ENCODE peak calls at places on chromosomes 3 and 15, in four cellular contexts. J, K, E and U are unnamed samples. For H3K4me1, the result is how much of the 10 kb centered on the place peaks cover.

GRCh38 chr15:49832421-49832980 is 211.7 kb downstream of the DTWD1 start:
- DNase-seq in J (peak), K (peak), E (peak), U (peak)

GRCh38 chr3:175605851-175606250 is 746.7 kb downstream of the NAALADL2 start:
- DNase-seq in J (no peak), K (no peak), E (no peak), U (no peak)

GRCh38 chr3:124834723-124835718 is 52.1 kb downstream of the ITGB5 start:
- DNase-seq in J (peak), K (peak), E (peak), U (no peak)

GRCh38 chr3:100226712-100227429 is 33.9 kb upstream of the TBC1D23 start:
- DNase-seq in J (no peak), K (no peak), E (no peak), U (no peak)

GRCh38 chr3:51024121-51024520 is 349.4 kb downstream of the DOCK3 start:
- DNase-seq in J (no peak), K (no peak), E (no peak), U (no peak)

GRCh38 chr15:62639906-62640605 is 402.5 kb upstream of the TPM1 start:
- DNase-seq in J (no peak), K (no peak), E (no peak), U (no peak)

GRCh38 chr3:69212411-69213160 is 90.2 kb upstream of the LMOD3 start:
- DNase-seq in J (peak), K (peak), E (no peak), U (no peak)

GRCh38 chr15:31470756-31471155 is 144.1 kb downstream of the KLF13 start:
- DNase-seq in J (no peak), K (no peak), E (peak), U (no peak)

GRCh38 chr3:9746330-9746729 is 3.4 kb upstream of the OGG1 start:
- DNase-seq in J (no peak), K (no peak), E (no peak), U (no peak)

GRCh38 chr3:66018047-66019033 is 20.4 kb downstream of the MAGI1 start:
- DNase-seq in J (no peak), K (no peak), E (no peak), U (no peak)

GRCh38 chr15:67013696-67014095 is 51.7 kb upstream of the SMAD3 start:
- DNase-seq in J (no peak), K (no peak), E (peak), U (no peak)

GRCh38 chr3:156635973-156636372 is 38.4 kb upstream of the TIPARP start:
- DNase-seq in J (no peak), K (no peak), E (no peak), U (no peak)

GRCh38 chr3:27767000-27767399 is 44.9 kb upstream of the EOMES start:
- DNase-seq in J (no peak), K (no peak), E (no peak), U (no peak)

GRCh38 chr3:122025296-122025695 is 3.2 kb upstream of the ILDR1 start:
- DNase-seq in J (no peak), K (no peak), E (no peak), U (no peak)

GRCh38 chr3:61591300-61591699 is 29.9 kb downstream of the PTPRG start:
- DNase-seq in J (no peak), K (no peak), E (no peak), U (no peak)

GRCh38 chr15:40769310-40770146 is at the start of gene C15orf62:
- DNase-seq in J (no peak), K (no peak), E (no peak), U (peak)

GRCh38 chr3:160968731-160969130 is 136.4 kb downstream of the B3GALNT1 start:
- DNase-seq in J (no peak), K (no peak), E (no peak), U (no peak)

GRCh38 chr3:183764854-183765731 is 60.3 kb downstream of the MAP6D1 start:
- DNase-seq in J (peak), K (no peak), E (no peak), U (peak)

GRCh38 chr15:70375006-70375409 is 277.3 kb upstream of the TLE3 start:
- DNase-seq in J (peak), K (no peak), E (peak), U (peak)

GRCh38 chr3:46565607-46566039 is 479 bp downstream of the LRRC2 start:
- DNase-seq in J (no peak), K (peak), E (peak), U (peak)

GRCh38 chr3:140384876-140385275 is 293.0 kb upstream of the TRIM42 start:
- DNase-seq in J (no peak), K (no peak), E (no peak), U (no peak)

GRCh38 chr15:36313881-36314280 is 265.5 kb upstream of the CDIN1 start:
- DNase-seq in J (no peak), K (no peak), E (no peak), U (no peak)

GRCh38 chr3:177110308-177111254 is 86.7 kb downstream of the TBL1XR1 start:
- DNase-seq in J (no peak), K (no peak), E (no peak), U (no peak)

GRCh38 chr15:66588971-66589370 is 23.2 kb upstream of the LCTL start:
- DNase-seq in J (no peak), K (no peak), E (no peak), U (no peak)

GRCh38 chr3:194824676-194825075 is 139.0 kb downstream of the FAM43A start:
- DNase-seq in J (no peak), K (no peak), E (no peak), U (no peak)

GRCh38 chr15:101053261-101053660 is 134.1 kb downstream of the LRRK1 start:
- DNase-seq in J (no peak), K (no peak), E (peak), U (peak)

GRCh38 chr3:148940983-148941382 is 50.4 kb upstream of the GYG1 start:
- DNase-seq in J (no peak), K (no peak), E (no peak), U (no peak)

GRCh38 chr15:47688573-47689086 is 28.7 kb upstream of the SEMA6D start:
- DNase-seq in J (no peak), K (no peak), E (no peak), U (no peak)

GRCh38 chr3:155015776-155016451 is 64.2 kb upstream of the MME start:
- DNase-seq in J (no peak), K (no peak), E (no peak), U (no peak)

GRCh38 chr3:57877116-57877515 is 121.0 kb downstream of the SLMAP start:
- DNase-seq in J (no peak), K (no peak), E (no peak), U (no peak)

DNA sequence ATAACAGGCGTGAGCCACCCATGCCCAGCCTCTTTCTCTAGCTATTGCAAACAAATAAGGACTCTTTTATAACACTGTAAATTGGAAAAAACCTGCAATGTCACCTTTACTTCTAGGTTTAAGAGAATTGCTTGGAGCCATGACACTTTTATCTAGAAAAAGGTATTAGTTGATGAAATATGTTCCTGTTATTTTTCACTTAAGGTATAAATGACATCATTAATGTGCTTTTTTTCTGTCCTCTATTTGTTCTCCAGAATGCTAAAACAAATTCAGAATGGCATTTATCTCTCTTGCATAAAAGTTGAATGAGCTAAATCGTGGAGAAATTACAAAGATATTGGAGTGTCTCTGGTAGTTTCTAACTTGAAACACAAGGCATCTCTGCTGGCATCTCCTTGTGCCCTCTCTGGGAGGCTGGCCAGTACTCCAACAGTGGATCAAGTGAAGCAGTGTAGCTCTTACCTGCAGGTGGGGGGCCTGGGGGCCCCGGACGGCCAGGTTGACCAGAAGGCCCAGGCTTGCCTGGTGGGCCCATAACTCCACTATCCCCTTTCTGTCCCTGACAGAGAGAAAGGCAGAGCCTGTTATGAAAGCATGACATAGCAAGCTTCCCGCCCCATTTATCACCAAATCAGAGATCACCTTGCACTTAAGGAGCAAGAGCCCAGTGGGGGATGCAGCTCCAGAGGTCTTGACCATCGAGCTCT is 38.6 kb downstream of the EAF1 start:
- DNase-seq in J (no peak), K (no peak), E (no peak), U (no peak)
- H3K4me1 ChIP-seq in J (under half), K (under half), E (under half), U (under half)

GRCh38 chr15:39153058-39153457 is 427.8 kb upstream of the THBS1 start:
- DNase-seq in J (no peak), K (no peak), E (no peak), U (no peak)

GRCh38 chr15:39154776-39155175 is 426.1 kb upstream of the THBS1 start:
- DNase-seq in J (no peak), K (no peak), E (no peak), U (no peak)

GRCh38 chr15:39154136-39154770 is 426.6 kb upstream of the THBS1 start:
- DNase-seq in J (no peak), K (peak), E (no peak), U (no peak)

GRCh38 chr15:39151545-39151944 is 429.3 kb upstream of the THBS1 start:
- DNase-seq in J (no peak), K (no peak), E (no peak), U (no peak)

DNA sequence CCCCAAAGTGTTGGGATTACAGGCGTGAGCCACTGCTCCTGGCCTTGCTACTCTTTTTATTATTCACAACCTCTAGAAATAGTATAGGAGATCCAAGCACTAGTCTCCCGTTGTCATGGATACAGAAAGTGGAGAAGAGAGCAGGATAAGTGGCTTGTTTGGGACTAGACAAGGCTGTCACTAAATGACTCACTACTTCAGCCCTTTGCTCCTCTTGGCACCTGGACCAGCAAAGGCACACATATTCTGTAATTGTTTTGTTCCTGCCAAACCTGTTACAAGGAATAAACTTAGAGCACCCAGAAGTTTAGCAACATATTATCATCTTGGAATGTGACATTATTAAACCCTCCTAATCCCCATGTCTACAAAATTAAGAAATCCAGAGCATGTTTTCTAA is 427.2 kb upstream of the THBS1 start:
- DNase-seq in J (no peak), K (no peak), E (no peak), U (no peak)
- TF ChIP-seq CHD2 in J (no peak), K (no peak), E (no peak), U (no peak)

GRCh38 chr15:43795197-43795596 is 3.1 kb downstream of the SERF2 start:
- DNase-seq in J (no peak), K (no peak), E (no peak), U (no peak)
- H3K4me1 ChIP-seq in J (under half), K (half or more), E (under half), U (under half)

DNA sequence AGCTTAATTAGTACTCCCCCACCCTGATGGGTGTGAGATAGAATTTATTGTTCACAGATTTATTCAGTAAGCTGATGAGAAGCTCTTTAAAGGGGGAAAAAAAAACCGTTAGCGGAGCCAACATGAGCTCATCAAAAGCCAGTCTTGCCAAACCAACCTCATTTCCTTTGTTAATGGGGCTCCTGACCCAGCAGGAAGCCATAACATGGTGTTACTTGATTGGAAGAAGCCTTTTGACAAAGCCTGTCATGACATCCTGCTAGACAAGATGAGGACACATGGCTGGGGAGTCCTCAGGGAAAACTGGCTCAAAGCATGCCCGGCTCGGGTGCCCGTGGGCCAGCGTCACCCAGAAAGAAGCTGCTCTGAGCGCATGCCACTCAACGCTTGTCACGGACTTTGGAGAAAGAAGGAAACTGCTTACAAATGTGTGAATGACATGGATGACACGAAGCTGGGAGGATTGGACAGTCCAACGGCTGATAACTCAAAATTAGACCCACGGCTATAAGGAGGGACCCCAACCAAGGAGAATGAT is 64.6 kb downstream of the SLCO2A1 start:
- DNase-seq in J (no peak), K (no peak), E (no peak), U (no peak)
- TF ChIP-seq CHD2 in J (no peak), K (no peak), E (no peak), U (no peak)

DNA sequence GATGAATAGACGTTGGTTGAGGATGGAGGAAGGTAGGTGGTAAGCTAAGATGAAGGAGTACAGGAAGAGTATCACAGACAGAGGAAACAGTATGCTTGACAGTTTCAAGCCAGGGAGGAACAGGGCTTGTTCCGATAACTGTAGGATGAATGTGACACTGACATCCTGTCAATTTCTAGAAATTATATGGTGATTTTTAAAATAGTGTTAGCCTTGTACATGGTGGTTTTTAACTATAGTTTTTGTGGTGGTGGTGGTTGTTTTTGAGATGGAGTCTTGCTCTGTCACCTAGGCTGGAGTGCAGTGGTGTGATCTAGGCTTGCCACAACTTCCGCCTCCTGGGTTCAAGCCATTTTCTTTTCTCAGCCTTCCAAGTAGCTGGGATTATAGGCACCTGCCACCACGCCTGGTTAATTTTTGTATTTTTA is 92.8 kb downstream of the FNDC3B start:
- DNase-seq in J (no peak), K (no peak), E (no peak), U (no peak)
- H3K4me1 ChIP-seq in J (half or more), K (half or more), E (under half), U (under half)